ENCODE peak calls at places on chromosomes 7 and 10, in four cellular contexts. Q, K, Y and S are unnamed samples.

GRCh38 chr10:97508342-97508741 is 9.6 kb downstream of the UBTD1 start:
- DNase-seq in Q (no peak), K (no peak), Y (no peak), S (no peak)

GRCh38 chr7:116673504-116673865 is 1.5 kb downstream of the MET start:
- DNase-seq in Q (no peak), K (no peak), Y (no peak), S (no peak)

GRCh38 chr7:33854951-33855350 is 50.4 kb upstream of the BMPER start:
- DNase-seq in Q (no peak), K (no peak), Y (no peak), S (no peak)

GRCh38 chr7:24926623-24927539 is 53.1 kb downstream of the OSBPL3 start:
- DNase-seq in Q (no peak), K (no peak), Y (no peak), S (no peak)

GRCh38 chr7:8125680-8126444 is 136.1 kb downstream of the ICA1 start:
- DNase-seq in Q (no peak), K (no peak), Y (no peak), S (peak)

GRCh38 chr10:80357000-80357803 is 621 bp downstream of the DYDC2 start:
- DNase-seq in Q (no peak), K (peak), Y (peak), S (peak)

GRCh38 chr10:79243211-79244067 is 103.8 kb upstream of the PPIF start:
- DNase-seq in Q (no peak), K (peak), Y (peak), S (peak)

GRCh38 chr7:139043823-139044812 is 8.3 kb upstream of the ZC3HAV1L start:
- DNase-seq in Q (no peak), K (no peak), Y (no peak), S (no peak)

GRCh38 chr10:30788307-30788706 is 158.8 kb upstream of the LYZL2 start:
- DNase-seq in Q (no peak), K (no peak), Y (no peak), S (no peak)

GRCh38 chr7:121436688-121437087 is 40.6 kb upstream of the FAM3C start:
- DNase-seq in Q (no peak), K (no peak), Y (no peak), S (no peak)

GRCh38 chr7:29019896-29020295 is 61.8 kb upstream of the TRIL start:
- DNase-seq in Q (no peak), K (no peak), Y (no peak), S (no peak)

GRCh38 chr7:2873686-2874551 is 29.8 kb upstream of the GNA12 start:
- DNase-seq in Q (no peak), K (peak), Y (no peak), S (no peak)

GRCh38 chr10:71880425-71881306 is 29.6 kb upstream of the PSAP start:
- DNase-seq in Q (no peak), K (no peak), Y (no peak), S (no peak)

GRCh38 chr7:5630670-5631069 is 150.8 kb downstream of the RNF216 start:
- DNase-seq in Q (no peak), K (no peak), Y (no peak), S (no peak)

GRCh38 chr10:92290076-92290836 is 622 bp downstream of the CPEB3 start:
- DNase-seq in Q (peak), K (peak), Y (peak), S (no peak)

GRCh38 chr10:112215342-112215774 is 31.8 kb upstream of the GPAM start:
- DNase-seq in Q (no peak), K (no peak), Y (no peak), S (no peak)

GRCh38 chr10:26454891-26455290 is 16.8 kb downstream of the APBB1IP start:
- DNase-seq in Q (no peak), K (no peak), Y (no peak), S (no peak)

GRCh38 chr7:114943953-114944741 is 22.3 kb downstream of the MDFIC start:
- DNase-seq in Q (no peak), K (no peak), Y (no peak), S (no peak)

GRCh38 chr7:2527505-2528464 is 8.2 kb downstream of the LFNG start:
- DNase-seq in Q (no peak), K (no peak), Y (no peak), S (peak)

GRCh38 chr10:85787393-85787792 is 579.2 kb downstream of the GRID1 start:
- DNase-seq in Q (no peak), K (no peak), Y (no peak), S (no peak)

GRCh38 chr10:128711776-128712175 is 585.6 kb upstream of the MKI67 start:
- DNase-seq in Q (no peak), K (no peak), Y (no peak), S (no peak)

DNA sequence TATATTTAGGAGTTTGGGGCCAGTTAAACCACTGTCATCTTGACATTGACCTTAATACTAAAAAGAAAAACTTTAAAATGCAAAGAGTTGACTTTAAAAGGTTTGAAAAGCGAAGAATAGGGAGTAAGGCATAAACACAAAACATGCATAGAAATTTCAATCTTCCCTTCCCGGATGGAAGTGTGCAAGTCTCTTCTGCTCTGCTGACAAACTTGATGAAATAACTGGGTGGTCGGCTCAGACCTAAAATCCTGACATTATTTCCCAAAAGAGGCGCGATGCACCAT is 3.4 kb upstream of the SPAG6 start:
- DNase-seq in Q (no peak), K (no peak), Y (no peak), S (no peak)
- H3K4me3 ChIP-seq in Q (no peak), K (no peak), Y (no peak), S (no peak)

GRCh38 chr7:100710452-100710851 is 4.5 kb downstream of the POP7 start:
- DNase-seq in Q (no peak), K (peak), Y (no peak), S (no peak)

GRCh38 chr7:100705753-100706671 is at the start of gene POP7:
- DNase-seq in Q (peak), K (peak), Y (peak), S (peak)

GRCh38 chr7:100706672-100707311 is 871 bp downstream of the POP7 start:
- DNase-seq in Q (peak), K (peak), Y (no peak), S (peak)

GRCh38 chr7:100711369-100711768 is 5.4 kb downstream of the POP7 start:
- DNase-seq in Q (no peak), K (peak), Y (no peak), S (no peak)

GRCh38 chr7:100708395-100708794 is 2.5 kb downstream of the POP7 start:
- DNase-seq in Q (no peak), K (peak), Y (no peak), S (no peak)
- H3K4me3 ChIP-seq in Q (no peak), K (no peak), Y (no peak), S (no peak)

GRCh38 chr7:47573758-47574472 is 8.0 kb downstream of the TNS3 start:
- DNase-seq in Q (peak), K (no peak), Y (no peak), S (no peak)
- H3K4me3 ChIP-seq in Q (no peak), K (no peak), Y (no peak), S (no peak)

DNA sequence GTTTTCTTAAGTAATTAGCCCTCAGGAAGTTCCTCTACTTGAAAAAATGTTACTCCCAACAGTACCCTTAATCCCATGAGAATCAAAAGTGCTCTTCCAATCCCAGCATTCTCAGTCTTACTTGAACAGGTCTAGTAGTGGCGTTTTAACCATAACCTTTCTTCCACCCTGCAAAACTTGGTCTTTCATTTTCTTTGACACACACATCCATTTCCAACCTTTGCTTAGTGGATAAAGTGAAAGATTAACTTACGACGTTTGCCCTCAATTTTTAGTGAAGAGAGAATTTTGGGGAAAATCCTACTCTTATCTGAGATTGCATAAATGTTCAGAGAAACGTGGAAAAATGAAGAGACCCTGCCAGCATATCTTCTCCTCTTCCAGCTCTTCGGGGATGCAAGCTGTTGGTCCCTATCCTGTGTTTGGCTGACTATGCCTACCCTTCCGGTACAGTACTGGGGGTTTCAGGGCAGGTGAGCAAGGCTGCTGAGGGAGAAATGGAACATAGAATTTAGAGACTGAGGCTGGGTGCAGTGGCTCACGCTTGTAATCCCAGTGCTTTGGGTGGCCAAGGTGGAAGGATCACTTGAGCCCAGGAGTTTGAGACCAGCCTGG is 18.8 kb downstream of the WBP1L start:
- DNase-seq in Q (no peak), K (no peak), Y (no peak), S (no peak)
- H3K4me3 ChIP-seq in Q (no peak), K (no peak), Y (no peak), S (no peak)

GRCh38 chr7:151061241-151062110 is 2.1 kb downstream of the SLC4A2 start:
- DNase-seq in Q (no peak), K (peak), Y (no peak), S (no peak)
- H3K4me3 ChIP-seq in Q (no peak), K (peak), Y (no peak), S (no peak)

DNA sequence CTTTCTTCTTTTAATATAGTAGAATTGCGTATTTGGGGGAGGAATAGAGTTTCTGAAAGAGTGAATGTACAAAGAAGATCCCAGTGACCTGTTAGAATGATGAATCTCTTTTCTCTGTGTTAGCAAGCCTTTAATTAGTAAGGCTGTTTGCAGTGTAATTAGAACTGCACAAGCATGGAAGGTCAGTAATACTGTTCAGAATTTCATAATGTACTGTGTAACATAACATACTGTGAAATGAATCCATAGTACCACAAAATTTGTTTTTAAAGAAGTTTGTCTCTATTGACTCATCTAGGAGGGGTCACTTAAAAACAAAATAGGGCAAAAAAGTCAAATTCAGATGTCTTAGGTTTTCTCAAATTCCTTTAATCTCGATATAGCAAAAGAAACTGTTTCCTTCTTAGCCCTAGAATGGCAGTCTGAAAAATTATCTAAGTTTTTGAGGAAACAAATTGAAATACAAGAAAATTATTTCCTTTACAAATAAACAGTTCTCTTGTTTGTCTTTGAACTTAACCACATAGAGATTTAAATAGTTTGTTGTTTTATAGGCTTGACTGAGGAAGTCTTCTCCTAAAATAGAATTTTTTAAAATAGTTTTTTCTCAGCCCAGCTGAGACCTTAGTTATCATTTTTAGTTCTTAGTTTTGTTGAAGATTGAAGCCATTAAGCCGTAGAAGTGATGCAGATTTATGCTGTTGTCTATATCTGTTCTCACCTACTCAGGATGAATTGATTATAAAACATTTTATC is 12.5 kb downstream of the ADK start:
- DNase-seq in Q (no peak), K (no peak), Y (no peak), S (no peak)
- H3K4me3 ChIP-seq in Q (no peak), K (no peak), Y (no peak), S (no peak)

GRCh38 chr10:109913351-109913902 is 9.9 kb downstream of the XPNPEP1 start:
- DNase-seq in Q (no peak), K (no peak), Y (no peak), S (no peak)
- H3K4me3 ChIP-seq in Q (no peak), K (no peak), Y (no peak), S (no peak)

DNA sequence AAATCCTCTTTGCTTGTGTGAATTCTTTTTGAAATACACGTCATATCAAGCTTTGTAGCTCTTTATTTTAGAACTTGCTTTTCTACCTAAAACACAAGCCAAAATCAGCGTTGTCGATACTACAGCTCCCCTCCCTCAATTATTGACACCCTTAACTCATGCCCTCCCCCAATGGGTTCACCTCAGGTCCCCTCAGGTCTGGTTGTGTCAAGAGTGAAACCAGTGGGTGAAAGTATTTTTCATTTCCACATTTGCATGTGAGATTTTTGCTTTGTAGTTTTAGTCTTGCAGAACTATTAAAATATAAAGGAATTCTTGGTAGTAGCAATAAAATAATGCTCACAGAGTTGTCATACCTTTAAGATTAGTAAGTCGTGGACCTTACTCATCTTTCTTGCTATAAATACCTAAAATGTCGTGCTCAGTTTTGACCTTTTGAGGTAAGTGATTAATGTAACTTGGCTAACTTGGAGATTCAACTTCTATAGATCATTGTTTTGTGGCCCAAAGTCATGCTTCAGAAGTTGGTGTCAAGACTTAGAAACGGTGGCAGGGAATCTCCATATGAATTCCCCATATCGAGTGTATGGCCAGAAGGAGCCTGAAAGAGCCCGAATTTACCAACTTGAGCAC is 1.7 kb downstream of the ACTR3B start:
- DNase-seq in Q (no peak), K (no peak), Y (no peak), S (no peak)
- H3K4me3 ChIP-seq in Q (no peak), K (no peak), Y (no peak), S (no peak)